ENCODE peak calls at places on chromosomes 3 and 15, in seven cellular contexts. P, H, Q, B, S, U and L are unnamed samples.

GRCh38 chr15:28953573-28954195 is 67.9 kb downstream of the APBA2 start:
- DNase-seq in P (no peak), H (no peak), Q (no peak), B (no peak), S (no peak), U (no peak), L (no peak)

GRCh38 chr3:25226747-25227146 is 201.3 kb upstream of the RARB start:
- DNase-seq in P (no peak), H (no peak), Q (no peak), B (no peak), S (no peak), U (no peak), L (no peak)

GRCh38 chr15:69132935-69133861 is 27.2 kb upstream of the GLCE start:
- DNase-seq in P (no peak), H (no peak), Q (no peak), B (no peak), S (no peak), U (no peak), L (no peak)

GRCh38 chr15:36954486-36954885 is 145.9 kb downstream of the MEIS2 start:
- DNase-seq in P (no peak), H (peak), Q (no peak), B (no peak), S (no peak), U (peak), L (no peak)

GRCh38 chr15:74208496-74208895 is 5.9 kb upstream of the STRA6 start:
- DNase-seq in P (no peak), H (no peak), Q (no peak), B (no peak), S (no peak), U (no peak), L (no peak)

GRCh38 chr15:92930776-92931175 is 30.7 kb downstream of the CHD2 start:
- DNase-seq in P (no peak), H (peak), Q (peak), B (no peak), S (peak), U (peak), L (no peak)

GRCh38 chr15:40441012-40441735 is 421 bp downstream of the BAHD1 start:
- DNase-seq in P (no peak), H (no peak), Q (no peak), B (no peak), S (no peak), U (no peak), L (no peak)

GRCh38 chr15:25092661-25093060 is 137.9 kb downstream of the SNRPN start:
- DNase-seq in P (no peak), H (peak), Q (no peak), B (no peak), S (no peak), U (no peak), L (no peak)

GRCh38 chr3:141876891-141877561 is 583 bp downstream of the ATP1B3 start:
- DNase-seq in P (peak), H (no peak), Q (peak), B (peak), S (no peak), U (peak), L (peak)

GRCh38 chr15:54250351-54250750 is 272.1 kb downstream of the UNC13C start:
- DNase-seq in P (no peak), H (no peak), Q (no peak), B (no peak), S (no peak), U (no peak), L (no peak)

GRCh38 chr3:11498646-11499045 is 145.1 kb downstream of the VGLL4 start:
- DNase-seq in P (no peak), H (no peak), Q (no peak), B (no peak), S (no peak), U (peak), L (peak)

GRCh38 chr3:47004369-47005211 is 25.1 kb downstream of the NBEAL2 start:
- DNase-seq in P (no peak), H (no peak), Q (no peak), B (no peak), S (no peak), U (no peak), L (no peak)

GRCh38 chr15:31977812-31978662 is 52.3 kb upstream of the CHRNA7 start:
- DNase-seq in P (peak), H (no peak), Q (peak), B (peak), S (no peak), U (peak), L (peak)

GRCh38 chr15:35394416-35394815 is 151.5 kb downstream of the DPH6 start:
- DNase-seq in P (no peak), H (no peak), Q (no peak), B (no peak), S (no peak), U (peak), L (no peak)

GRCh38 chr15:45732544-45733130 is 97.8 kb downstream of the SQOR start:
- DNase-seq in P (no peak), H (no peak), Q (peak), B (no peak), S (no peak), U (no peak), L (peak)

GRCh38 chr3:23198801-23199200 is 4.3 kb upstream of the UBE2E2 start:
- DNase-seq in P (no peak), H (no peak), Q (peak), B (no peak), S (no peak), U (peak), L (no peak)

GRCh38 chr15:64877435-64877834 is 34.3 kb upstream of the ANKDD1A start:
- DNase-seq in P (no peak), H (no peak), Q (peak), B (no peak), S (no peak), U (no peak), L (no peak)

GRCh38 chr3:25910997-25911396 is 121.1 kb downstream of the OXSM start:
- DNase-seq in P (peak), H (no peak), Q (no peak), B (no peak), S (no peak), U (peak), L (peak)

GRCh38 chr3:32216172-32216783 is 22.2 kb upstream of the CMTM8 start:
- DNase-seq in P (no peak), H (no peak), Q (no peak), B (no peak), S (no peak), U (no peak), L (no peak)

GRCh38 chr15:96326551-96327154 is 3.8 kb upstream of the NR2F2 start:
- DNase-seq in P (no peak), H (no peak), Q (peak), B (no peak), S (no peak), U (peak), L (no peak)

GRCh38 chr3:111737056-111737711 is 121.9 kb upstream of the PHLDB2 start:
- DNase-seq in P (no peak), H (no peak), Q (no peak), B (no peak), S (no peak), U (no peak), L (no peak)

GRCh38 chr3:121072128-121072527 is 164.1 kb downstream of the STXBP5L start:
- DNase-seq in P (no peak), H (no peak), Q (no peak), B (no peak), S (no peak), U (no peak), L (no peak)

GRCh38 chr3:5185093-5185673 is 2.3 kb upstream of the EDEM1 start:
- DNase-seq in P (no peak), H (no peak), Q (no peak), B (no peak), S (no peak), U (no peak), L (no peak)

GRCh38 chr3:196219194-196219969 is 3.0 kb downstream of the SLC51A start:
- DNase-seq in P (peak), H (peak), Q (peak), B (no peak), S (peak), U (peak), L (peak)

GRCh38 chr3:48662753-48663488 is at the start of gene CELSR3:
- DNase-seq in P (peak), H (peak), Q (peak), B (peak), S (peak), U (peak), L (peak)

GRCh38 chr3:21533047-21533446 is 218.0 kb downstream of the ZNF385D start:
- DNase-seq in P (no peak), H (no peak), Q (no peak), B (no peak), S (no peak), U (peak), L (no peak)

GRCh38 chr15:45776772-45777171 is 141.9 kb downstream of the SQOR start:
- DNase-seq in P (no peak), H (no peak), Q (no peak), B (no peak), S (no peak), U (no peak), L (no peak)

GRCh38 chr3:17336291-17336690 is 406.1 kb downstream of the TBC1D5 start:
- DNase-seq in P (no peak), H (no peak), Q (no peak), B (no peak), S (no peak), U (peak), L (no peak)

GRCh38 chr15:42726114-42726513 is 10.8 kb downstream of the CDAN1 start:
- DNase-seq in P (no peak), H (no peak), Q (no peak), B (no peak), S (no peak), U (no peak), L (no peak)

GRCh38 chr3:170780471-170780870 is 89.5 kb downstream of the RPL22L1 start:
- DNase-seq in P (no peak), H (no peak), Q (no peak), B (no peak), S (no peak), U (no peak), L (no peak)

GRCh38 chr3:135970500-135971116 is 5.1 kb downstream of the PPP2R3A start:
- DNase-seq in P (no peak), H (no peak), Q (peak), B (no peak), S (no peak), U (peak), L (no peak)

GRCh38 chr15:95659646-95660045 is 670.9 kb upstream of the NR2F2 start:
- DNase-seq in P (no peak), H (no peak), Q (no peak), B (no peak), S (no peak), U (peak), L (no peak)

GRCh38 chr3:14802332-14802731 is 16.4 kb upstream of the FGD5 start:
- DNase-seq in P (no peak), H (no peak), Q (no peak), B (no peak), S (no peak), U (no peak), L (no peak)

GRCh38 chr15:73982251-73982962 is 9.7 kb downstream of the STOML1 start:
- DNase-seq in P (peak), H (no peak), Q (peak), B (no peak), S (no peak), U (peak), L (no peak)

GRCh38 chr15:31399544-31400171 is 73.0 kb downstream of the KLF13 start:
- DNase-seq in P (peak), H (no peak), Q (no peak), B (no peak), S (no peak), U (peak), L (no peak)

GRCh38 chr3:52769786-52770445 is 824 bp downstream of the NEK4 start:
- DNase-seq in P (no peak), H (no peak), Q (no peak), B (no peak), S (no peak), U (peak), L (no peak)